ENCODE peak calls at places on chromosomes 5 and 9, in six cellular contexts. K, P, C, O, D and I are unnamed samples.

GRCh38 chr5:157143127-157143959 is 678 bp upstream of the MED7 start:
- DNase-seq in K (peak), P (no peak), D (no peak), O (peak), C (no peak), I (no peak)

GRCh38 chr9:99626424-99626823 is 195.3 kb upstream of the NR4A3 start:
- DNase-seq in K (no peak), O (no peak), D (no peak), C (no peak), P (no peak), I (no peak)

GRCh38 chr5:5891350-5891749 is 468.9 kb downstream of the ICE1 start:
- DNase-seq in K (no peak), D (no peak), C (no peak), O (no peak), P (no peak), I (no peak)

GRCh38 chr9:83281306-83282255 is 218.6 kb upstream of the RASEF start:
- DNase-seq in P (no peak), K (peak), D (peak), C (no peak), O (no peak), I (no peak)

GRCh38 chr5:92147263-92147662 is 764.1 kb upstream of the ARRDC3 start:
- DNase-seq in P (no peak), O (no peak), K (no peak), D (no peak), C (no peak), I (no peak)

GRCh38 chr5:128574041-128574440 is 36.0 kb upstream of the FBN2 start:
- DNase-seq in O (no peak), D (no peak), K (peak), P (no peak), C (no peak), I (no peak)

GRCh38 chr5:123203105-123203794 is 114.2 kb downstream of the PRDM6 start:
- DNase-seq in P (no peak), D (no peak), K (no peak), O (no peak), C (no peak), I (no peak)

GRCh38 chr5:125012727-125013451 is 266.4 kb upstream of the ZNF608 start:
- DNase-seq in D (no peak), P (no peak), O (no peak), K (no peak), C (no peak), I (no peak)

GRCh38 chr9:136534396-136534795 is 11.5 kb downstream of the NOTCH1 start:
- DNase-seq in O (no peak), C (no peak), D (no peak), K (no peak), P (no peak), I (no peak)

GRCh38 chr9:6645153-6646027 is at the start of gene GLDC:
- DNase-seq in D (no peak), K (peak), C (no peak), O (peak), P (peak), I (no peak)

GRCh38 chr5:514673-515072 is 9.6 kb downstream of the SLC9A3 start:
- DNase-seq in K (no peak), P (no peak), D (no peak), O (no peak), C (no peak), I (no peak)

GRCh38 chr5:3377176-3377575 is 218.5 kb upstream of the IRX1 start:
- DNase-seq in O (no peak), D (no peak), K (no peak), C (no peak), P (no peak), I (no peak)

GRCh38 chr5:134547579-134547978 is 22.1 kb downstream of the JADE2 start:
- DNase-seq in C (no peak), P (no peak), O (no peak), K (peak), D (no peak), I (no peak)

GRCh38 chr5:134541736-134542376 is 16.4 kb downstream of the JADE2 start:
- DNase-seq in D (no peak), P (no peak), O (peak), C (no peak), K (peak), I (no peak)

GRCh38 chr5:134540747-134541733 is 15.6 kb downstream of the JADE2 start:
- DNase-seq in O (no peak), D (no peak), K (no peak), P (no peak), C (no peak), I (no peak)

GRCh38 chr5:134545070-134545868 is 19.8 kb downstream of the JADE2 start:
- DNase-seq in D (no peak), K (peak), O (peak), C (peak), P (no peak), I (no peak)

DNA sequence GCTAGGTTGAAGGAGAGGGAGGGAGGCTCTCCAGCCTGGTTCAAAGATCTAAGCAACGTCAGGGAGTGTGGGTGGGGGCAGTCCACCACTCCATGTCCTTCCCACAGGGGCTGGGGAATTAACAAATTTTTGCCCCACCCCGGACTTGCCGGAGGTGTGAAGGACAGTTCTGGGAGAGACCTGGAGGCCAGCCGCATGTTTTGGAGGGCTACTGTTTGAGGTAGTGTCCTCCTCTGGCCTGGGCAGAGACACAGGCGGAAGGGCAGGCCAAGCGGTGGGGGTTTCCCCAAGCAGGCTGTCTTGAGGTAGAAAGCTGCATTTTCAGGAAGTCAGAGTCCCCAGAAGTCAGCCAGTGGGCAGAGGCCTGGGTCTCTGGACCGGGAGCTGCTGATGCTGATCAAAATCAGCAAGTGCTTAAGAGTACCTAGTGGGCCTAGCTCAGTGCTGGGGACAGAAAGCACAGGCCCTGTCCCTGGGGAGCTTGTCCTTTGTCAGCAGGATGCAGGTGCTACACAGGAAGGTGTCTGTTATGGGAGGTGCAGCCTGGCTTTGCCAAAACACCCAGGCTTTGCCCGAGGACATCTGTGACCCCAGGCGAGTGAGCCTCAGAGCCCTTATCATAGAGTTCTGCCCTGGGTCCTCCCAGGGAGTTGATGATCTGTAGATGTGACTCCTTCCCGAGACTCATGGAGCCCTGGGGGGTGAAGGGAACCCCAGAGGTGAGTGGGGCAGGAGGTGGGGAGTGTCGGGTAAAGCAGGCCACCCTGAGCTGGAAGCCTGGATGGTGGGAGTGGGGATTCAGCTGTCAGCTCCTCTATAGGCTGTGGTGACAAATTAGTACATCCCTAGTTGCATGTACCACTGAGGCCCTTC is 18.6 kb downstream of the JADE2 start:
- DNase-seq in P (peak), K (no peak), O (peak), D (no peak), C (peak), I (no peak)
- H3K4me3 ChIP-seq in P (no peak), K (no peak), O (no peak), D (no peak), C (peak), I (no peak)

DNA sequence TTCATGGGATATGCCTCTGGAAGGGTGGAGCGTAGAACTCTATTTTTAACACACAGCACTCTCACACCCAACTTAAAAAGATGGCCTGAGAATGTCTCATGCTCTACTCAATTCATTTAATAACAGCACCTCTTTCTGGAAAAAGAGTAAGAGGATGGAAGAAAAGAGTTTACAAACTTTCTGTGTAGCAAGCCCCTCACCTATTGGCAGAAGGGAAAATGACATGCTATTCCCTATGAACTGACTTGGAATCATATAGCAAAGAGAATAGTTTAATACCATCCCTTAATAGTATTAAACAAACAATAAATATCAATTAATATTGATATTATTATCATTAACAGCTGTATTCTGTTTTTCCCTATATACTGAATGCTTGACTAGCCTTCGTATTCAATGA is 233.3 kb downstream of the KCTD16 start:
- DNase-seq in O (no peak), K (no peak), P (no peak), C (no peak), D (no peak), I (no peak)
- TF ChIP-seq CTCF in O (no peak), K (no peak), P (no peak), C (no peak), D (no peak), I (no peak)

GRCh38 chr5:104184264-104184663 is 621.7 kb upstream of the NUDT12 start:
- DNase-seq in C (no peak), P (no peak), O (no peak), D (no peak), K (no peak), I (no peak)

GRCh38 chr5:104177651-104178050 is 615.1 kb upstream of the NUDT12 start:
- DNase-seq in D (no peak), K (no peak), C (no peak), P (no peak), O (no peak), I (no peak)

GRCh38 chr5:104178066-104178465 is 615.5 kb upstream of the NUDT12 start:
- DNase-seq in D (no peak), O (no peak), P (no peak), K (no peak), C (no peak), I (no peak)

GRCh38 chr5:104179057-104179456 is 616.5 kb upstream of the NUDT12 start:
- DNase-seq in C (peak), O (no peak), P (no peak), D (no peak), K (peak), I (no peak)
- H3K4me3 ChIP-seq in C (no peak), O (no peak), P (no peak), D (no peak), K (no peak), I (no peak)

GRCh38 chr5:65198777-65199120 is 283.0 kb downstream of the ADAMTS6 start:
- DNase-seq in D (peak), K (peak), C (no peak), O (no peak), P (peak), I (peak)
- TF ChIP-seq CTCF in D (no peak), K (no peak), C (no peak), O (no peak), P (no peak), I (no peak)

DNA sequence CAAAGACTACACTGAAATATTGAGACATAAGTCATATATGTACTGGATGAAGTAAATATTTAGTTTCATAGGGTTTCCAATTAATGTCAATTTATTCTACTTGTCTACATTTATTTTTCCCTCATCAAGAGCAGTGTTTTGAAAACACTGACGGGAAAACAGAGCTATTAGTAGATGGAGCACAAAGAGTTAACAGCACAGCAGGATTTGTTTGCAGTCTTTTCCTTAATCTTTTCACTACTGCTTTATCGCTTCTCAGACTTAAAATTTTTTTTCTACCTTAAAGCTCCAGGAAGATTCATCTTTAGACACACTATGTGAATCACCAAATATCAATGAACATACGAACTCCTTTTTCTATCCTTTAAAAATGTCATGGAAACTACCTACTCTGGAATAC is 25.6 kb downstream of the PGGT1B start:
- DNase-seq in O (no peak), D (no peak), C (no peak), P (no peak), K (no peak), I (no peak)
- H3K4me3 ChIP-seq in O (no peak), D (no peak), C (no peak), P (no peak), K (no peak), I (no peak)

GRCh38 chr5:59450245-59450644 is 443.3 kb downstream of the PDE4D start:
- DNase-seq in C (no peak), P (no peak), O (no peak), K (no peak), D (no peak), I (no peak)
- TF ChIP-seq CTCF in C (peak), P (peak), O (no peak), K (peak), D (peak), I (no peak)